ENCODE peak calls at places on chromosome 11, in seven cellular contexts. Z, O, B, X, P, N and A are unnamed samples.

GRCh38 chr11:86802146-86802545 is 1.8 kb downstream of the PRSS23 start:
- DNase-seq in Z (no peak), O (no peak), B (no peak), X (no peak), P (no peak), N (no peak), A (no peak)

GRCh38 chr11:97895572-97895971 is 1125.2 kb upstream of the CNTN5 start:
- DNase-seq in Z (no peak), O (no peak), B (no peak), X (no peak), P (no peak), N (no peak), A (no peak)

GRCh38 chr11:56624661-56625110 is 10.0 kb upstream of the OR5M1 start:
- DNase-seq in Z (no peak), O (peak), B (no peak), X (peak), P (peak), N (peak), A (no peak)

GRCh38 chr11:34395916-34396555 is 38.2 kb upstream of the ABTB2 start:
- DNase-seq in Z (no peak), O (no peak), B (no peak), X (no peak), P (no peak), N (no peak), A (no peak)

GRCh38 chr11:112511271-112511670 is 250.6 kb upstream of the PLET1 start:
- DNase-seq in Z (no peak), O (no peak), B (no peak), X (no peak), P (no peak), N (no peak), A (no peak)

GRCh38 chr11:77779935-77780334 is 40.6 kb downstream of the RSF1 start:
- DNase-seq in Z (no peak), O (no peak), B (no peak), X (no peak), P (no peak), N (peak), A (no peak)

GRCh38 chr11:64920124-64920523 is 3.1 kb upstream of the ATG2A start:
- DNase-seq in Z (no peak), O (no peak), B (no peak), X (no peak), P (no peak), N (no peak), A (no peak)

GRCh38 chr11:113468666-113469345 is 6.4 kb downstream of the DRD2 start:
- DNase-seq in Z (no peak), O (no peak), B (no peak), X (no peak), P (no peak), N (no peak), A (no peak)

GRCh38 chr11:69308936-69309799 is 15.2 kb downstream of the MYEOV start:
- DNase-seq in Z (no peak), O (no peak), B (no peak), X (peak), P (no peak), N (no peak), A (no peak)

GRCh38 chr11:129315781-129316579 is 59.7 kb upstream of the BARX2 start:
- DNase-seq in Z (no peak), O (no peak), B (no peak), X (no peak), P (no peak), N (peak), A (no peak)

GRCh38 chr11:92376146-92376599 is 151.6 kb downstream of the FAT3 start:
- DNase-seq in Z (no peak), O (no peak), B (no peak), X (no peak), P (no peak), N (no peak), A (no peak)

GRCh38 chr11:69131644-69132300 is 24.0 kb upstream of the SMIM38 start:
- DNase-seq in Z (peak), O (peak), B (no peak), X (peak), P (no peak), N (peak), A (no peak)

GRCh38 chr11:93537767-93538261 is 5.4 kb downstream of the SMCO4 start:
- DNase-seq in Z (no peak), O (no peak), B (no peak), X (no peak), P (no peak), N (no peak), A (no peak)

GRCh38 chr11:19632435-19632834 is 80.2 kb upstream of the NAV2 start:
- DNase-seq in Z (no peak), O (no peak), B (no peak), X (peak), P (no peak), N (no peak), A (no peak)

GRCh38 chr11:79902493-79902892 is 461.7 kb upstream of the TENM4 start:
- DNase-seq in Z (no peak), O (no peak), B (no peak), X (no peak), P (no peak), N (no peak), A (no peak)

GRCh38 chr11:126963115-126963514 is 37.5 kb downstream of the KIRREL3 start:
- DNase-seq in Z (no peak), O (no peak), B (no peak), X (no peak), P (no peak), N (no peak), A (no peak)

GRCh38 chr11:116787436-116787785 is 412 bp downstream of the ZPR1 start:
- DNase-seq in Z (no peak), O (no peak), B (no peak), X (no peak), P (no peak), N (no peak), A (no peak)

GRCh38 chr11:78170413-78170812 is 18.0 kb downstream of the KCTD21 start:
- DNase-seq in Z (no peak), O (no peak), B (no peak), X (no peak), P (no peak), N (no peak), A (no peak)

GRCh38 chr11:1763336-1763795 is 361 bp downstream of the CTSD start:
- DNase-seq in Z (no peak), O (peak), B (peak), X (peak), P (no peak), N (no peak), A (no peak)

GRCh38 chr11:64141081-64141783 is 24.7 kb downstream of the MACROD1 start:
- DNase-seq in Z (no peak), O (no peak), B (no peak), X (peak), P (no peak), N (no peak), A (no peak)

GRCh38 chr11:31690041-31690440 is 121.1 kb downstream of the PAX6 start:
- DNase-seq in Z (no peak), O (no peak), B (no peak), X (no peak), P (no peak), N (no peak), A (no peak)

GRCh38 chr11:83713701-83714100 is 427.5 kb upstream of the CCDC90B start:
- DNase-seq in Z (no peak), O (no peak), B (no peak), X (no peak), P (no peak), N (no peak), A (no peak)

GRCh38 chr11:6611092-6612007 is 666 bp downstream of the TAF10 start:
- DNase-seq in Z (no peak), O (no peak), B (no peak), X (no peak), P (no peak), N (no peak), A (no peak)

GRCh38 chr11:67303989-67304411 is 670 bp downstream of the SSH3 start:
- DNase-seq in Z (no peak), O (peak), B (no peak), X (peak), P (no peak), N (no peak), A (no peak)

GRCh38 chr11:16897460-16898061 is 116.7 kb downstream of the PLEKHA7 start:
- DNase-seq in Z (peak), O (no peak), B (no peak), X (no peak), P (no peak), N (no peak), A (no peak)
- TF ChIP-seq POLR2AphosphoS5 in Z (peak), O (no peak), B (no peak), X (no peak), P (no peak), N (no peak), A (no peak)

DNA sequence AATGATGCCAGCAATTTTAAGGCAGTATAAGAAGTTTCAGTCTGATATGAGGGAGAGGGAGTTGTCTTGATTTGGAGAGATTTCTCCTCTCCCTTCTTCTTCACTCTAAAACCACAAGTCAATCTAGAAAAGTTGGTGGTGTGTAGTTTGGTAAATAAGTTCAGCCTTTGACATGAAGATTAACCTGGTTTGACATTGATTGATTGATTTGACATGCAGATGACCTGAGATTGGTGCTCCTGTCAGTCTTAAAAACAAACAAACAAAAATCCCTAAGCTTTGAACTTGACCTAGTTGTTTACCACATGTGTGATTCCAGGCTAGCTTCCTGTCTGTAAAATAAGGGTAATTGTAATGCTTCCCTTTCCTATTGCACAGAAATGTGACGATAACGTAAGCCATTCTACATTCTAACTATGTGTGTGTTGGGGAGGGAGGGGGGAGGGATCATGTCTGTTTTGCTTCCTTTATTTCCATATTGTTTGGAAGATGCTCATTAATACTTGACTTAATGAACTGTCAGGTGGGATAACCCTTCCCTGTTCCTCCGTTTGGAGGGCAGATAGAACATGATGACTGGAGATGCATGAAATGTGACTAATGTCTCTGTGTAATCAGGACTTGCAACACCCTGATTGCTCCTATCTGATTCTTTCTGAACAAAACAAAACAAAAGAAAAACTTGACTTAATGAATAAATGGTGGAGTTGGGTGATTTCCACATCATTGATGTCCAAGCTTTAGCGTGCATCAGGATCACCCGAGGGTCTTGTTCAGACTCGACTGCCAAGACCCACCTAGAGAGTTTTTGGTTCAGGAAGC is 106.0 kb upstream of the CLMP start:
- DNase-seq in Z (no peak), O (no peak), B (no peak), X (no peak), P (peak), N (no peak), A (no peak)
- TF ChIP-seq TAF1 in Z (no peak), O (no peak), B (no peak), X (no peak), P (no peak), N (no peak), A (no peak)

DNA sequence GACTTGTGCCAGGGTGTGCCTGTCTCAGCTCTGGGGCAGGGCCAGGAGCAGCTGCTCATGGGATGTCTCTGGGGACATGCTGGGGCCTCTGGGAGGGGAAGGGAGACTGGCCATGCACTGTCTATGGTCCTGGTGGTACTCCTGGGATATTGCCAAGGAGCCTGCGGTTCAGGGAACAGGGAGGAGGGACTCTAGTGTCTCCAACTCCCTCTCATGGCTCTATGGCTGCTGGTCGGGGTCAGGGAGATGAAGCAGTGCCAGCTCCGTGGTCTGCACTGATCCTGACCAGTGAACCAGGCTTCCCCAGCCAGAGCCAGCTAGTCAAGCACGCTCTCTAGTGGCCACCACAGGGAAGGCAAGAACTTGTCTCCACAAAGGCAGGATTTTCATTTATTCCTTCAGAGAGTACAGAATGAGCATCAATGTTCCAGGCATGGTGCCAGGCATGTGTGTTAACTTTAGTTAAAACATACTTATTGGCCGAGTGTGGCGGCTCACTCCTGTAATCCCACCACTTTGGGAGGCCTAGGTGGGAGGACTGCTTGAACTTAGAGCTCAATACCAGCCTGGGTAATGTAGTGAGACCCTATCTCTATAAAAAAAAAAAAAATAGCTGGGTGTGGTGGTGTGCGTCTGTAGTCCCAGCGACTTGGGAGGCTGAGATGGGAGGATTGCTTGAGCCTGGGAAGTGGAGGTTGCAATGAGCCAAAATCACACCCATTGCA is 2.5 kb upstream of the BEST1 start:
- DNase-seq in Z (peak), O (peak), B (peak), X (peak), P (no peak), N (peak), A (peak)
- TF ChIP-seq POLR2AphosphoS5 in Z (no peak), O (no peak), B (no peak), X (no peak), P (no peak), N (no peak), A (no peak)

GRCh38 chr11:41534861-41535260 is 75.4 kb upstream of the LRRC4C start:
- DNase-seq in Z (no peak), O (no peak), B (no peak), X (no peak), P (no peak), N (no peak), A (no peak)
- TF ChIP-seq TAF1 in Z (no peak), O (no peak), B (no peak), X (no peak), P (no peak), N (no peak), A (no peak)